ENCODE peak calls at places on chromosomes 1 and 21, in six cellular contexts. S, V, E, N, G and K are unnamed samples.

GRCh38 chr1:223088713-223089240 is 54.3 kb downstream of the TLR5 start:
- DNase-seq in N (no peak), E (no peak), G (no peak), V (no peak), S (no peak), K (no peak)

GRCh38 chr1:58763214-58763613 is 20.6 kb downstream of the JUN start:
- DNase-seq in N (no peak), S (no peak), E (peak), V (no peak), G (no peak), K (no peak)

GRCh38 chr21:44407493-44407892 is 47.8 kb upstream of the LRRC3 start:
- DNase-seq in N (no peak), S (no peak), G (no peak), V (no peak), E (no peak), K (no peak)

GRCh38 chr1:192441492-192441891 is 124.7 kb downstream of the RGS21 start:
- DNase-seq in S (no peak), N (no peak), E (no peak), V (no peak), G (no peak), K (no peak)

GRCh38 chr21:17688912-17689874 is 76.5 kb upstream of the BTG3 start:
- DNase-seq in N (no peak), E (no peak), V (peak), S (peak), G (no peak), K (no peak)

GRCh38 chr21:29394051-29394450 is 95.3 kb downstream of the BACH1 start:
- DNase-seq in V (no peak), N (no peak), E (no peak), S (no peak), G (no peak), K (no peak)

GRCh38 chr1:32893198-32894018 is 7.1 kb downstream of the HPCA start:
- DNase-seq in S (no peak), E (peak), N (peak), V (peak), G (peak), K (no peak)

GRCh38 chr1:204544321-204544720 is 28.1 kb downstream of the MDM4 start:
- DNase-seq in S (no peak), G (no peak), N (no peak), E (peak), V (no peak), K (no peak)

GRCh38 chr21:25281134-25281533 is 326.1 kb downstream of the MRPL39 start:
- DNase-seq in N (no peak), S (no peak), G (no peak), E (no peak), V (no peak), K (no peak)

GRCh38 chr1:43443197-43443946 is 10.4 kb downstream of the HYI start:
- DNase-seq in V (no peak), S (no peak), E (no peak), N (peak), G (peak), K (no peak)

DNA sequence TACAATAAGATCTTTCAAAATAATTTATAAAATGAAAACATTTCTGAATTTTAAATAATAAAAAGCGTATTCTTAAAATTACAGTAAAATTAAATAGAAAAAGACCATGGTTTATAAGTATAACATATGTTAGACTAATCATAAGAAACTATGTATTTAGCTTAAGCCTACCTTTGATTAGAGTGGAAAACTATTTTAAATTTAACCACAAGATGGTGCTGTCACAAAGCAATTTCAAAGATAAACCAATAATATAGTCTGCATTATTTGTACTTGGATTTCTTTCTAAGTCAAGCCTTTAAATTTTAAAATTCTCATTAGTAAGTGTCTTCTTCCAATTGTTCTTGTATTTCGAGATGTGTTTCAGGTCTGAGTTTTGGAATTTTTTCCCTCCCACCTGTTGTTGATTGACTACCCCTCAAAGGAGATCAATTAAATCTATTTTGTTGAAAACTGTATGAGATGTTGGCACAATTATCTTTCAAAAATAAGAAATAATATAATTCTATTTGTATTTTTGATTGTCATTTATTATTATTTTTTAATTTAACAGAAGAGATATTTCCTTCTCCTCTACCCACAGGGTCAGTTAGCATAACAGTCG is 459.8 kb downstream of the KCNT2 start:
- DNase-seq in G (no peak), E (peak), S (no peak), N (no peak), V (peak), K (peak)
- TF ChIP-seq CTCF in G (peak), E (peak), S (peak), N (peak), V (peak), K (no peak)

DNA sequence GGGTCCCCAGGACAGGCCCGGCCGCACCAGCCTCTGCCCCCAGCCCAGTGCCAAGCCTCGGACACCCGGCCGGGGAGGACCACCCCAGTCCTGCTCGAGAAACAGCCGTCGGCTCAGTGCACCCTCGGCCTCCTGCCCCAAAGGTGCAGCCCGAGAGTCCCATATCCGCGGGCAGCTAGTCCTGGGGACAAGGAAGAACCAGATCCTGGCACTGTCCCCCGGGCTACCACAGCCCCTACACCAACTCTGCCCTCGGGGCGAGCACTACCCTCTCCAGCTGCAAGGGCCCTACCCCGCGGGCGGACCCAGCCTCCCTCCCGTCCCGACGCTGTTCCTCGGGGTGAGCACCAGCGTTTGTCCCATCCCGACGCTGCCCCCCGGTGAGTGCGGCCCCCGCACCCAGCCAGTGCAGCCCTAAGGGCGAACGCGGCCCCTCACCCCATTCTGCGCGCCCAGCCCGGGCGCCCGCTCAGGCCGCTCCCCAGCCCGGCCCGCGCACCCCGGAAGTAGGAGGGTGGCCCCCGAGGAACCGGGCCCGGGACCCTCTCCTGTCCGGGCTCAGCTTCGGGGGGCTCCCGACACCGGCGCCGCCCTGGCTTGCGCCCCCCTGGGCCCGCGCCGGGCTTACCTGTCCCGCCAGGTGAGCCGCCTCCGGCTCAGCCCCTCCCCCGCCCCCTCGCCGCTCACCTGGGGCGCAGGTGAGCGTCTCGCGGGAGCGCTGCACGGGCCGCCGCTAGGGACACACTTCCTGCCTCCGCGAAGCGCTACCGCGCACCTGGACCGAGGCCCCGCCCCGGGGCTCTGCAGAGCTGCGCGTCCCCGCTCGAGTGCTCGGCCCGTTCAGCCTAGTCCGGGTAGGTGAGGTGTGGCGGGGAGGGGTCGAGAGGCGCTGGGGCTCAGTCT is at the start of gene KDF1:
- DNase-seq in S (no peak), V (no peak), N (no peak), E (no peak), G (no peak), K (no peak)
- TF ChIP-seq CTCF in S (no peak), V (no peak), N (no peak), E (no peak), G (no peak), K (no peak)

GRCh38 chr1:26696645-26697440 is 1.0 kb downstream of the ARID1A start:
- DNase-seq in N (peak), G (peak), S (peak), E (no peak), V (peak), K (peak)
- TF ChIP-seq CTCF in N (no peak), G (no peak), S (no peak), E (no peak), V (peak), K (no peak)

GRCh38 chr1:11880181-11880575 is 21.4 kb upstream of the NPPB start:
- DNase-seq in S (no peak), G (peak), N (no peak), V (no peak), E (no peak), K (no peak)
- TF ChIP-seq CTCF in S (no peak), G (no peak), N (no peak), V (no peak), E (no peak), K (no peak)

DNA sequence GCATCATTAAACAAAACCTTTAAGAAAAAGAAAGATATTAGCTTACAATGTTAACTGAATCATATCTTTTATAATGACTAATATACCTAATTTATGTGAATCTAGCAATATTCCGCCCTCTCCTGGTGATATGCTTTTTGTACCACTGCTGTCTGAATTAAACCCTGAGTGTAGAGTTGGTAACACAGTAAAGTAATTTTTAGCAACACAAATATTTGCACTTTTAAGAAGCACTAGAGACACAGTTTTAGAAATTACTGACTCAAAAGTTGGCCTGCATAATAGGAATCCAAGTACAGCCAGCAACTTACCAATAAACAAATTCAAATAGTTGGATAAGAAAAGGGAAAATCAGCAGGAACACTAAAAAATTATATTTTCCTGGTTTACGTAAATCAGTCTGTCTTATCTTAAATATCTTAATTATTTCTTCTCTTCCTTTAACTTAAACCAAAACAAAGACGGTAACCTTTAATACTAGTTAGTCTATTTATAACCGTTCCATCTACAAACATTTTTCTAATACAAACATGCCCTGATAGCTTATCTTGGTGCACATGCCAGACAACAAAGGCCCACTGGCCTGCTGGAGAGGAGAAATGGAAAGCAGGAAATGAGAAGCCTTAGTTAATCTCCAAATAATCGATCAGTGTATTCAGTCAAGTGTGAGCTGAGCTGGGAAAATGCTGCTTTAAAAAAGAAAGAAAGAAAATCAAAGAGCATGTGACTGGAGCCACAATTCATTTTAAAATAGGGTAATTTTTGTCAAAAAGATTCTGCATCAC is 246.0 kb downstream of the RERE start:
- DNase-seq in V (peak), S (peak), E (peak), N (no peak), G (no peak), K (no peak)
- TF ChIP-seq CTCF in V (peak), S (peak), E (peak), N (peak), G (peak), K (no peak)

DNA sequence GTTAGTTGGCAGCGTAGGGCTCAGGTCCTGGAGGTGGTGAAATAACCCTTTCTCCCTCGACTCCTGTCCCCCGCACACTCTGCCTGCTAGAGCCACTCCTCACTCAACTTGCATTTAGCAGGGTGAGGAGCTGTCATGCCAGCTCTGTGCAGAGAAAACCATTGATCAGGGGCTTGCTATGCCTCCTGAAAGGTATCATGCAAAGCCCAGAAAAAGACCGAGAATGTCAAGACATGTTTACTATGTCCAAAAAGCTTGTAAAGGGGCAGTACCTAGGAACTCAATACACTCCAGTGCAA is 18.0 kb downstream of the ALDH4A1 start:
- DNase-seq in E (no peak), N (no peak), S (no peak), V (no peak), G (no peak), K (no peak)
- TF ChIP-seq CTCF in E (no peak), N (peak), S (no peak), V (peak), G (no peak), K (no peak)

DNA sequence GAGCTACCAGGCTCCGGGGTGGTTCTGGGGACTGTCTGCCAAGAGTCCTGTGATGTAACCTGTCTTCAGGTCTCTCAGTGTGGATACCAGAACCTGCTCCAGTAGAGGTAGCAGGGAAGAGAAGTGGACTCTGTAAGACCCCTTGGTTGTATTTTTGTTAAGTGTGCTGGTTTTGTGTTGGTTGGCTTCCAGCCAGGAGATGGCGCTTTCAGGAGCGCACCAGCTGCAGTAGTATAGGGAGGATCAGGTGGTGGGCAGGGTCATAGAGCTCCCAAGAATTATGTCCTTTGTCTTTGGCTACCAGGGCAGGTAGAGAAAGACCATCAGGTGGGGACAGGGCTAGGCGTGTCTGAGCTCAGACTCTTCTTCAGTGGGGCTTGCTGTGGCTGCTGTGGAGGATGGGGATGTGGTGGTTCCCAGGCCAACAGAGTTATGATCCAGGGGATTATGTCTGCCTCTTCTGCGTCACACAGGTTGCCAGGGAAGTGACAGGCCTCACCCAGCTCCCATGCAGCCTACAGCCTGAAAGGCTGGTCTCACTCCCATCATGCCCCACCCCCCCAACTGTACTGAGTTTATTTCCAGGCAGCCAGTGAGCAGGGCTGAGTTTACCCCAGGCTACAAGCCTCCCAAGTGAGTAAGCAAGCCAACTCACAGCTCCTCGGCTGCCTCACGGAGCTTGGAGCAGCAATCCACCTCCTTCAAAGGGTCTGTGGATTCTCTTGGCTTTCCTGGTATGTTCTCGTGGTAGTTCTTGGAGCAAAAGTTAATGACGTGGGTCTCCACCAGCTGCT is 1147.4 kb upstream of the ADGRL4 start:
- DNase-seq in E (peak), N (no peak), G (no peak), S (no peak), V (no peak), K (no peak)
- TF ChIP-seq CTCF in E (no peak), N (no peak), G (no peak), S (no peak), V (peak), K (no peak)

GRCh38 chr1:45550401-45551305 is at the start of gene AKR1A1:
- DNase-seq in E (peak), V (peak), N (peak), S (peak), G (peak), K (peak)
- TF ChIP-seq CTCF in E (no peak), V (no peak), N (peak), S (no peak), G (no peak), K (no peak)

GRCh38 chr21:45629046-45629981 is 14.2 kb upstream of the PCBP3 start:
- DNase-seq in V (no peak), S (no peak), N (no peak), E (no peak), G (no peak), K (no peak)
- TF ChIP-seq CTCF in V (no peak), S (no peak), N (no peak), E (no peak), G (no peak), K (no peak)

GRCh38 chr1:221511797-221512196 is 230.1 kb downstream of the DUSP10 start:
- DNase-seq in S (no peak), G (no peak), V (no peak), N (no peak), E (no peak), K (no peak)
- TF ChIP-seq CTCF in S (no peak), G (no peak), V (no peak), N (no peak), E (no peak), K (no peak)